ENCODE peak calls at places on chromosomes 3 and 15, in five cellular contexts. One of them, this sample, is unnamed.

GRCh38 chr3:11021611-11022011 is 29.1 kb downstream of the SLC6A1 start:
- DNase-seq in GM18507: no peak
- DNase-seq in WERI-Rb-1: no peak
- DNase-seq in CD4-positive, alpha-beta T cell: no peak
- DNase-seq in NCI-H345: no peak
- DNase-seq in this sample: no peak

GRCh38 chr3:46059432-46059831 is 32.1 kb upstream of the XCR1 start:
- DNase-seq in GM18507: no peak
- DNase-seq in WERI-Rb-1: no peak
- DNase-seq in CD4-positive, alpha-beta T cell: no peak
- DNase-seq in NCI-H345: no peak
- DNase-seq in this sample: no peak

GRCh38 chr3:113571360-113571759 is 39.0 kb downstream of the SIDT1 start:
- DNase-seq in GM18507: no peak
- DNase-seq in WERI-Rb-1: peak
- DNase-seq in CD4-positive, alpha-beta T cell: no peak
- DNase-seq in NCI-H345: no peak
- DNase-seq in this sample: no peak

GRCh38 chr3:48915296-48915695 is 3.3 kb upstream of the ARIH2 start:
- DNase-seq in GM18507: no peak
- DNase-seq in WERI-Rb-1: no peak
- DNase-seq in CD4-positive, alpha-beta T cell: no peak
- DNase-seq in NCI-H345: no peak
- DNase-seq in this sample: no peak

GRCh38 chr3:17233398-17233800 is 348.6 kb downstream of the PLCL2 start:
- DNase-seq in GM18507: peak
- DNase-seq in WERI-Rb-1: peak
- DNase-seq in CD4-positive, alpha-beta T cell: no peak
- DNase-seq in NCI-H345: peak
- DNase-seq in this sample: no peak

GRCh38 chr15:52213206-52213605 is 22.0 kb upstream of the GNB5 start:
- DNase-seq in GM18507: no peak
- DNase-seq in WERI-Rb-1: no peak
- DNase-seq in CD4-positive, alpha-beta T cell: no peak
- DNase-seq in NCI-H345: no peak
- DNase-seq in this sample: no peak

GRCh38 chr3:173553635-173554280 is 156.2 kb downstream of the NLGN1 start:
- DNase-seq in GM18507: no peak
- DNase-seq in WERI-Rb-1: peak
- DNase-seq in CD4-positive, alpha-beta T cell: no peak
- DNase-seq in NCI-H345: peak
- DNase-seq in this sample: no peak

GRCh38 chr15:35206060-35206675 is 121.1 kb upstream of the NANOGP8 start:
- DNase-seq in GM18507: no peak
- DNase-seq in WERI-Rb-1: no peak
- DNase-seq in CD4-positive, alpha-beta T cell: no peak
- DNase-seq in NCI-H345: no peak
- DNase-seq in this sample: no peak

This sample was measured in activated T-helper 9 cell treated with anti-CD3 and anti-CD28 coated beads, Interleukin-2, amount 50 U/mL, for 16 hours.